ENCODE peak calls at places on chromosomes 7 and 10, in nine cellular contexts. F, H, Q, K, G, P, B, U and L are unnamed samples.

GRCh38 chr10:77907900-77908717 is 18.4 kb downstream of the DLG5 start:
- DNase-seq in F (no peak), H (no peak), Q (no peak), K (no peak), G (no peak), P (no peak), B (no peak), U (no peak), L (no peak)

GRCh38 chr10:78331391-78331922 is 297.8 kb downstream of the RPS24 start:
- DNase-seq in F (no peak), H (no peak), Q (no peak), K (peak; percentile 80), G (no peak), P (no peak), B (peak; percentile 76), U (no peak), L (peak; percentile 8)

GRCh38 chr10:132427939-132428367 is 31.0 kb downstream of the PWWP2B start:
- DNase-seq in F (no peak), H (no peak), Q (no peak), K (no peak), G (no peak), P (no peak), B (no peak), U (no peak), L (no peak)

GRCh38 chr7:70134029-70134445 is 535.8 kb downstream of the AUTS2 start:
- DNase-seq in F (no peak), H (no peak), Q (no peak), K (no peak), G (no peak), P (no peak), B (peak; percentile 16), U (no peak), L (no peak)

GRCh38 chr10:33723181-33723580 is 388.7 kb upstream of the NRP1 start:
- DNase-seq in F (no peak), H (no peak), Q (no peak), K (no peak), G (no peak), P (peak; percentile 82), B (no peak), U (no peak), L (no peak)

GRCh38 chr10:76303682-76304316 is 872.4 kb downstream of the LRMDA start:
- DNase-seq in F (peak; percentile 78), H (no peak), Q (peak; percentile 45), K (peak; percentile 80), G (peak; percentile 69), P (peak; percentile 51), B (peak; percentile 77), U (peak; percentile 47), L (peak; percentile 81)

GRCh38 chr10:77510695-77511094 is 126.9 kb downstream of the KCNMA1 start:
- DNase-seq in F (no peak), H (no peak), Q (no peak), K (no peak), G (no peak), P (no peak), B (no peak), U (no peak), L (no peak)

GRCh38 chr10:100928039-100928438 is 15.3 kb downstream of the SLF2 start:
- DNase-seq in F (no peak), H (no peak), Q (no peak), K (no peak), G (no peak), P (no peak), B (no peak), U (no peak), L (no peak)

GRCh38 chr7:71298378-71298777 is 166.4 kb downstream of the GALNT17 start:
- DNase-seq in F (no peak), H (no peak), Q (no peak), K (no peak), G (no peak), P (no peak), B (no peak), U (no peak), L (no peak)

GRCh38 chr7:113188396-113188795 is 70.0 kb upstream of the SMIM30 start:
- DNase-seq in F (no peak), H (no peak), Q (no peak), K (no peak), G (no peak), P (no peak), B (no peak), U (no peak), L (no peak)

GRCh38 chr10:124414077-124414476 is 4.6 kb downstream of the OAT start:
- DNase-seq in F (no peak), H (no peak), Q (no peak), K (peak; percentile 48), G (peak; percentile 28), P (peak; percentile 8), B (peak; percentile 42), U (peak; percentile 23), L (no peak)

GRCh38 chr7:2247141-2247985 is 5.3 kb downstream of the NUDT1 start:
- DNase-seq in F (no peak), H (no peak), Q (no peak), K (peak; percentile 67), G (no peak), P (no peak), B (no peak), U (no peak), L (no peak)

GRCh38 chr7:43761919-43762318 is 3.4 kb downstream of the BLVRA start:
- DNase-seq in F (no peak), H (no peak), Q (no peak), K (no peak), G (no peak), P (peak; percentile 37), B (no peak), U (no peak), L (no peak)

GRCh38 chr10:65684896-65685295 is 1240.9 kb upstream of the LRRTM3 start:
- DNase-seq in F (no peak), H (no peak), Q (no peak), K (no peak), G (no peak), P (no peak), B (no peak), U (no peak), L (no peak)

GRCh38 chr10:121338206-121338991 is 259.8 kb downstream of the FGFR2 start:
- DNase-seq in F (no peak), H (no peak), Q (no peak), K (no peak), G (no peak), P (no peak), B (no peak), U (no peak), L (no peak)

GRCh38 chr7:4818000-4818794 is 42.8 kb downstream of the AP5Z1 start:
- DNase-seq in F (no peak), H (no peak), Q (no peak), K (no peak), G (no peak), P (no peak), B (no peak), U (no peak), L (no peak)

GRCh38 chr10:121394586-121394985 is 203.7 kb downstream of the FGFR2 start:
- DNase-seq in F (no peak), H (no peak), Q (no peak), K (no peak), G (no peak), P (no peak), B (no peak), U (no peak), L (no peak)

GRCh38 chr7:30647589-30647988 is 34.7 kb downstream of the CRHR2 start:
- DNase-seq in F (no peak), H (no peak), Q (no peak), K (no peak), G (no peak), P (no peak), B (no peak), U (no peak), L (no peak)

GRCh38 chr10:26365681-26366327 is 72.3 kb upstream of the APBB1IP start:
- DNase-seq in F (no peak), H (no peak), Q (no peak), K (no peak), G (no peak), P (peak; percentile 16), B (no peak), U (no peak), L (no peak)

GRCh38 chr10:8898745-8899330 is 844.4 kb downstream of the GATA3 start:
- DNase-seq in F (no peak), H (no peak), Q (no peak), K (no peak), G (no peak), P (no peak), B (no peak), U (no peak), L (no peak)

GRCh38 chr10:72079356-72079755 is 9.0 kb downstream of the SPOCK2 start:
- DNase-seq in F (no peak), H (peak; percentile 92), Q (no peak), K (no peak), G (no peak), P (no peak), B (no peak), U (no peak), L (no peak)

GRCh38 chr7:7720193-7720592 is 1.8 kb upstream of the RPA3 start:
- DNase-seq in F (no peak), H (no peak), Q (no peak), K (no peak), G (no peak), P (no peak), B (no peak), U (no peak), L (no peak)